ENCODE peak calls at places on chromosome 19, in five cellular contexts. H is A172, W is A549, R is NCI-H1694 treated with DMSO at 0.1 percent for 48 hours, A is posterior cingulate gyrus. O is an unnamed sample.

GRCh38 chr19:4327252-4327876 is 11.3 kb downstream of the STAP2 start:
- DNase-seq in A (peak), H (peak), W (no peak), R (no peak), O (peak)

GRCh38 chr19:6730153-6730804 is 7.1 kb downstream of the GPR108 start:
- DNase-seq in R (no peak), W (peak), A (peak), H (no peak), O (no peak)

GRCh38 chr19:1855040-1855827 is 7.0 kb upstream of the REXO1 start:
- DNase-seq in R (peak), W (peak), A (peak), H (peak), O (peak)

GRCh38 chr19:17346109-17346671 is 8.8 kb downstream of the GTPBP3 start:
- DNase-seq in W (peak), H (peak), R (no peak), A (peak), O (peak)

GRCh38 chr19:51739466-51740213 is 12.0 kb downstream of the FPR1 start:
- DNase-seq in H (no peak), W (no peak), R (no peak), A (no peak), O (no peak)

GRCh38 chr19:7263066-7263465 is 31.1 kb downstream of the INSR start:
- DNase-seq in W (no peak), R (no peak), H (no peak), A (no peak), O (no peak)

GRCh38 chr19:21082011-21082975 is at the start of gene ZNF714:
- DNase-seq in H (peak), R (peak), W (peak), A (peak), O (peak)

GRCh38 chr19:46513461-46514236 is 18.0 kb upstream of the PNMA8B start:
- DNase-seq in R (peak), A (peak), H (peak), W (peak), O (peak)

GRCh38 chr19:23415034-23415433 is 19.8 kb upstream of the ZNF91 start:
- DNase-seq in A (no peak), H (no peak), W (no peak), R (no peak), O (no peak)